ENCODE peak calls at places on chromosomes 11 and 22, in four cellular contexts. C is cardiac fibroblast, V is endothelial cell, G is Panc1. E is an unnamed sample.

GRCh38 chr22:40401532-40401931 is 31.1 kb downstream of the SGSM3 start:
- DNase-seq in G (no peak), V (no peak), C (no peak), E (no peak)

GRCh38 chr22:20090730-20091240 is 10.7 kb downstream of the DGCR8 start:
- DNase-seq in V (no peak), C (no peak), G (no peak), E (no peak)

GRCh38 chr11:14148653-14149273 is 186.2 kb downstream of the SPON1 start:
- DNase-seq in C (peak), V (no peak), G (peak), E (no peak)

GRCh38 chr11:16096336-16096735 is 260.0 kb downstream of the SOX6 start:
- DNase-seq in C (peak), G (no peak), V (no peak), E (no peak)

GRCh38 chr11:2512431-2513407 is 67.9 kb downstream of the KCNQ1 start:
- DNase-seq in V (no peak), C (no peak), G (no peak), E (peak)

GRCh38 chr22:20783844-20784723 is 10.2 kb downstream of the SERPIND1 start:
- DNase-seq in C (peak), V (peak), G (peak), E (no peak)

GRCh38 chr11:46617451-46618314 is at the start of gene ATG13:
- DNase-seq in C (peak), V (peak), G (no peak), E (peak)

GRCh38 chr11:128026596-128026995 is 560.8 kb downstream of the ETS1 start:
- DNase-seq in G (peak), V (no peak), C (peak), E (no peak)

GRCh38 chr11:7613394-7613720 is 59.9 kb downstream of the CYB5R2 start:
- DNase-seq in G (no peak), C (no peak), V (no peak), E (no peak)

GRCh38 chr11:74325649-74326645 is 14.5 kb upstream of the P4HA3 start:
- DNase-seq in C (peak), G (no peak), V (no peak), E (no peak)

GRCh38 chr22:43012390-43012789 is 2.6 kb downstream of the PACSIN2 start:
- DNase-seq in C (no peak), V (no peak), G (no peak), E (no peak)

GRCh38 chr11:128327274-128327673 is 260.1 kb downstream of the ETS1 start:
- DNase-seq in G (no peak), V (no peak), C (no peak), E (no peak)

GRCh38 chr11:109422755-109423113 is 744 bp downstream of the C11orf87 start:
- DNase-seq in V (no peak), C (peak), G (no peak), E (peak)

GRCh38 chr22:46453006-46453828 is 84.2 kb downstream of the CELSR1 start:
- DNase-seq in C (no peak), G (no peak), V (no peak), E (no peak)

GRCh38 chr22:23037429-23038333 is 32.6 kb upstream of the GNAZ start:
- DNase-seq in C (no peak), V (no peak), G (no peak), E (no peak)

GRCh38 chr11:75000975-75001354 is 12.2 kb downstream of the NEU3 start:
- DNase-seq in C (no peak), G (no peak), V (no peak), E (no peak)

GRCh38 chr11:10878408-10879214 is 20.8 kb upstream of the ZBED5 start:
- DNase-seq in C (peak), G (no peak), V (no peak), E (no peak)

GRCh38 chr11:81673001-81673400 is 1060.7 kb downstream of the FAM181B start:
- DNase-seq in G (no peak), V (no peak), C (peak), E (no peak)

GRCh38 chr11:73114835-73115220 is 27.3 kb downstream of the FCHSD2 start:
- DNase-seq in G (no peak), V (no peak), C (no peak), E (no peak)

GRCh38 chr22:45010532-45010900 is 711 bp upstream of the PHF21B start:
- DNase-seq in V (no peak), C (no peak), G (no peak), E (no peak)

GRCh38 chr22:25160120-25160996 is 39.3 kb upstream of the CRYBB3 start:
- DNase-seq in V (no peak), G (no peak), C (no peak), E (no peak)

GRCh38 chr22:42289671-42290269 is 19.3 kb upstream of the TCF20 start:
- DNase-seq in V (no peak), C (no peak), G (no peak), E (no peak)

GRCh38 chr22:39416319-39416718 is 16.7 kb downstream of the TAB1 start:
- DNase-seq in G (no peak), C (no peak), V (no peak), E (no peak)

GRCh38 chr22:41898645-41899044 is 16.2 kb downstream of the SHISA8 start:
- DNase-seq in C (no peak), V (no peak), G (no peak), E (no peak)

GRCh38 chr22:42062506-42063190 is 8.0 kb downstream of the NAGA start:
- DNase-seq in V (no peak), C (no peak), G (no peak), E (no peak)

GRCh38 chr22:36493690-36494110 is 12.3 kb upstream of the TXN2 start:
- DNase-seq in C (no peak), G (no peak), V (no peak), E (no peak)

GRCh38 chr11:32561835-32562234 is 21.8 kb upstream of the EIF3M start:
- DNase-seq in V (no peak), G (no peak), C (no peak), E (no peak)

GRCh38 chr11:73308003-73308962 is at the start of gene ARHGEF17:
- DNase-seq in V (peak), G (no peak), C (no peak), E (peak)

GRCh38 chr11:92662580-92662979 is 306.9 kb upstream of the MTNR1B start:
- DNase-seq in V (no peak), C (peak), G (no peak), E (no peak)

GRCh38 chr22:40055143-40055926 is 60.6 kb downstream of the FAM83F start:
- DNase-seq in V (no peak), C (no peak), G (no peak), E (no peak)

GRCh38 chr22:25027052-25027525 is 74.6 kb downstream of the KIAA1671 start:
- DNase-seq in V (no peak), G (no peak), C (no peak), E (no peak)

GRCh38 chr11:32963721-32964120 is 52.0 kb upstream of the DEPDC7 start:
- DNase-seq in V (no peak), C (no peak), G (no peak), E (no peak)

GRCh38 chr11:4826425-4826824 is 5.3 kb downstream of the OR51F2 start:
- DNase-seq in V (no peak), C (peak), G (no peak), E (no peak)
- TF ChIP-seq CTCF in V (no peak), C (peak), G (peak), E (no peak)

DNA sequence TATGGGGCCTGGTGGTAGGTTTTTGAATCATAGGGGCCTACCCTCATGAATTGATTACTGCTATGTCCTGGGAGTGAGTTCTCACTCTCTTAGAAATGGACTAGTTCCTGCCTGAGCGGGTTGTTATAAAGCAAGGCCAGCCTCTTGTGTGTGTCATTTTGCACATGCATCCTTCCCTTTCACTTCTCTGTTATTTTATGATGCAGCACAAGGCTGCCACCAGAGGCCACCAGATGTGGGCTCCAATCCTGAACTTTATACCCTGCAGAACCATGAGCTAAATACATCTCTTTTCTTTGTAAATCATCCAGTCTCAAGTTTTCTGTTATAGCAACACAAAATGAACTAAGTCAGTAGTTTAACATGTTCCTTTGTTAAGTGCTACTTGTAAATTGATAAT is 251.4 kb downstream of the BLID start:
- DNase-seq in V (no peak), G (no peak), C (no peak), E (no peak)
- TF ChIP-seq CTCF in V (no peak), G (peak), C (peak), E (no peak)

GRCh38 chr22:29156507-29156906 is 49.2 kb upstream of the EMID1 start:
- DNase-seq in V (peak), C (no peak), G (no peak), E (peak)
- TF ChIP-seq CTCF in V (no peak), C (peak), G (no peak), E (no peak)

DNA sequence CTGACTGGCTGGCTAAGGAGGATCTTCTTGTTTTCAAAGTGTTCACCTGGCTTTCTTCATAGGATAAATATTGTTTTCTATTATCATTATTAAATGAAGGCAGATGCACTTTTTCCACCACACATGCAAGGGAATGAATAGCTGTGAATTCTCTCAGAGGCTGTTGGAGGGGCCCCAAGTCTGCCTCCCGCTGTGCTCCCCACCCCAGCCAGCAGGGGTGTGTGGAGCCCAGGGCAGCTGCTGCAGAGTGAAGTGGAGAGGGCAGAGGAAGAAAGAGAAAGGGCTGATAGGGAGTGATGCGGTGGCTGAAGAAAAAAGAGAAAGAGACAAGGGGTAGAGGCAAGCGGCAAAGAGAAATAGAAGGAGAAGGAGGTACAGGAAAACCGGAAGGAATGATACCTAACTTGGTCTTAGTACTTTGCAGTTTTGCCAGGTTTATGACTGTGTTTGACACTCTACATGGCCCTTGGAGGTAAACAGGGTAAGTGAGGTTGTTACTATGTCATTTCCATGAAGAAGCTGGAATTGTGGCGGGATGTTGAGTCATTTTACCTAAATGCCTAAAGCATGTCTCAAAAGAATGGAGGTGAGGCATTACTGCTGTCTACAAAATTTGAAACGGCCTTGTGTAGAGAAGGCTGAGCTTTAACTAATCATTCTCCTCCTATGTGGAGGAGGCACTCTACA is 145.7 kb upstream of the B3GAT1 start:
- DNase-seq in V (no peak), G (no peak), C (no peak), E (peak)
- TF ChIP-seq CTCF in V (no peak), G (no peak), C (no peak), E (no peak)

DNA sequence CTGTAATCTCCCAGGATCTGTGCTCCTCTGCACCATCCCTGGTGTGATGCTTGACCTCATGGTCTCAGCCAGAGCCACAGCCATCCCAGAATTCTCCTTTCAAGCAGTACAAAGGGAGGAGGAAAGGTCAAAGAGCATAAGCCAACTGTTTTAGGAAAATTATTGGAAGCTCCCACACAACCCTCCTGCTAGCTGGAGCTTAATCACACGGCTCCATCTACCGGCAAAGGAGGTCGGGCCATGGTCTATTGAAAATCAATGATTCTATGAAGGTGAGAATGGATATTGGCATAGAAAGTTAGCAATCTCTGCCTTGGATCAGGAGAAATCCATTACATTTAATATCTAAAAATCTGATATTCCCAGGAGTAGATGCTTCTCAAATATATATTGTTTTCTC is 259.5 kb downstream of the NTM start:
- DNase-seq in C (no peak), V (no peak), G (no peak), E (no peak)
- TF ChIP-seq CTCF in C (no peak), V (no peak), G (peak), E (no peak)

GRCh38 chr11:123302751-123303195 is 107.7 kb upstream of the CLMP start:
- DNase-seq in C (peak), G (no peak), V (no peak), E (no peak)

GRCh38 chr11:123305601-123306000 is 110.6 kb upstream of the CLMP start:
- DNase-seq in C (no peak), V (no peak), G (no peak), E (no peak)

GRCh38 chr11:123301696-123302400 is 106.8 kb upstream of the CLMP start:
- DNase-seq in V (peak), C (peak), G (peak), E (peak)

GRCh38 chr11:123304828-123305530 is 109.9 kb upstream of the CLMP start:
- DNase-seq in G (no peak), V (no peak), C (no peak), E (no peak)

GRCh38 chr11:123303924-123304323 is 108.9 kb upstream of the CLMP start:
- DNase-seq in C (no peak), G (no peak), V (no peak), E (no peak)
- TF ChIP-seq CTCF in C (no peak), G (no peak), V (no peak), E (no peak)

DNA sequence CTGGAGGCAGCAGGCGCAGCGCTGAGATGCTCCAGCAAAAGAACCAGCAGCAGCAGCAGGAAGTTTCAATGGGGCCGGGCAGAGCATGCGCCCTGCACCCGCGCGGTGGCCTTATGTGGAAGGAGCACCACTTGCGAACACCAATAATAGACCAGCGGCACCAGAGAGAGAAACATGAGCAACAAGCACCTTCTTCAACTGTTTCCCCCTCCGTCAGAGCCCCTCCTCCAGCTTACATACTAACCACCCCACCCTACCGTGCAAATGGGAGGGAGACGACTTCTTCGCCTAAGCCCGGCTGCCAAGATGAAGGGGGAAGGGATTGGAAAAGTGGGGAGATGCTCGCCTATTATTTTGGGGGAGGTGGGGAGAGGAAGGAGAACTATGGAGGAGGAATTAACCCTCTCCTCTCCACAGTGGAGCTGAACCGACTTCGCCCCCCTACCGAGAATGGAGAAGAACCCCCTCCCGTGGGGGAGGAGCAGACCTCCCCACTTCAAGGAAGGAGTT is 1.1 kb downstream of the RSF1 start:
- DNase-seq in V (peak), G (peak), C (peak), E (peak)
- TF ChIP-seq CTCF in V (no peak), G (no peak), C (peak), E (no peak)

GRCh38 chr11:22192642-22193347 is at the start of gene ANO5:
- DNase-seq in C (no peak), V (peak), G (no peak), E (peak)

GRCh38 chr11:22193348-22194051 is 615 bp downstream of the ANO5 start:
- DNase-seq in V (peak), G (no peak), C (no peak), E (peak)

GRCh38 chr11:22190827-22191463 is 1.9 kb upstream of the ANO5 start:
- DNase-seq in V (no peak), G (no peak), C (no peak), E (no peak)

GRCh38 chr11:22189660-22190059 is 3.2 kb upstream of the ANO5 start:
- DNase-seq in V (no peak), G (no peak), C (no peak), E (no peak)

GRCh38 chr11:22192289-22192641 is 620 bp upstream of the ANO5 start:
- DNase-seq in G (no peak), C (no peak), V (peak), E (no peak)
- TF ChIP-seq CTCF in G (peak), C (no peak), V (no peak), E (peak)

DNA sequence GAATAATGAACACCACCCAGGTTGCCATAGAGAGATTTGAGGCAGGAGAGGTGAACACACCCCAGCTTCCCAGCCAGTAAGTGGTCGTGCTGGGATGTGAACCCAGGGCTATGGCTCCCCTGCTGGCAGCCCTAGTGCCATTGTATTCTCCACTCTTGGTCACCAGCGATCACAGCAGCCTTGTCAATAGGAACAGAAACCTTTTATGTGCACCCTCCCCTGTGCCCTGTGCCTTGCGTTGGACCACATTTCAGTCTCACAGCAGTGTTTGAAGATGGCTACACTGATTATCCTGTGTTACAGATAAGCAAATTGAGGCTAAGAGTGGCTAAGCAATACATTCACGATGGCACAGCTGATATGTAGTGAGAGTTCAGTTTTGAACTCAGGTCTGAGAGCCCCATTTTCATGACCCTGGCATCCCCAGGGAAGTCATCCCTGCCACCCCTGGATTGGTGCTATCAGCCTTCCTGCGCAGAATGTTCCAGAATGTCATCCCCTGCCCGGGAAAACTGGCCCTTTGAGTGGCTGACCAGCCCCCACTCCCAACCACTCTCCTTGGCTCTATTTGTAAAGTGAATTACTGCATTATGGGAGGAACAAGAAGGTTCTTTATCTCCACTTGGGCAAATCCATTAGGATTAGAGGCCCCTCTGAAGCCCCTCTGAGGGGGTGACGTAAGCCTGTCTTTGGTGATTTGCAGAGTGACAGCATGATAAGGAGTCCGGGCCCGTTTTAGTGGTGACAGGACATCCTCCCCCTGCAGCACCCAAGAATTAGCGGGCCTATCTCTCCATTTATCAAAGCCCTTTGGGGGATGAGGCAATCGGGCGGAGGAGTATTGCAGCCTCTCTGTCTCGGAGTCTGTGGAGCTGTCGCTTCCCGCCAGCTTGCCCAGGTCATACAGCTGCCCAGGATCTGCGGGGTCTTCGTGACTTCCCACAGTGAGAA is 30.9 kb downstream of the SMIM38 start:
- DNase-seq in G (no peak), V (no peak), C (no peak), E (no peak)
- TF ChIP-seq CTCF in G (no peak), V (no peak), C (no peak), E (no peak)

E was measured in glutamatergic neuron.